ENCODE peak calls at places on chromosomes 6 and 20, in five cellular contexts. G, H, E, Z and F are unnamed samples.
A peak's percentile ranks its signal among the peaks of the same experiment; 100 is the strongest.

GRCh38 chr6:84521419-84522001 is 242.9 kb downstream of the TBX18 start:
- DNase-seq in E (no peak), H (no peak), Z (no peak), G (no peak), F (no peak)

GRCh38 chr6:42564496-42564890 is 664 bp downstream of the UBR2 start:
- DNase-seq in E (no peak), H (no peak), Z (no peak), G (no peak), F (no peak)

GRCh38 chr6:85449818-85450577 is at the start of gene NT5E:
- DNase-seq in E (peak; percentile 90), Z (peak; percentile 93), H (peak; percentile 79), G (peak; percentile 86), F (no peak)

GRCh38 chr6:13766201-13766634 is 48.1 kb downstream of the MCUR1 start:
- DNase-seq in G (peak; percentile 68), H (peak; percentile 39), Z (no peak), E (peak; percentile 80), F (no peak)

GRCh38 chr6:74606488-74607135 is 599.2 kb downstream of the COL12A1 start:
- DNase-seq in H (peak; percentile 96), G (peak; percentile 95), Z (no peak), E (peak; percentile 94), F (no peak)

GRCh38 chr20:43669332-43669731 is 2.4 kb downstream of the MYBL2 start:
- DNase-seq in Z (no peak), E (peak; percentile 32), H (peak; percentile 39), G (no peak), F (no peak)

GRCh38 chr20:16747291-16747811 is 807 bp upstream of the OTOR start:
- DNase-seq in E (no peak), G (no peak), H (no peak), Z (no peak), F (peak; percentile 93)

GRCh38 chr6:73078333-73078732 is 147.0 kb downstream of the KHDC1L start:
- DNase-seq in G (no peak), Z (no peak), H (no peak), E (no peak), F (no peak)

GRCh38 chr6:132764370-132764769 is 6.7 kb upstream of the VNN2 start:
- DNase-seq in E (peak; percentile 95), G (peak; percentile 88), Z (peak; percentile 46), H (peak; percentile 88), F (no peak)

GRCh38 chr20:47784599-47785320 is 521 bp downstream of the SULF2 start:
- DNase-seq in G (peak; percentile 67), Z (peak; percentile 77), H (peak; percentile 67), E (peak; percentile 54), F (no peak)

GRCh38 chr6:143279385-143279784 is 171.1 kb downstream of the ADAT2 start:
- DNase-seq in H (peak; percentile 28), G (no peak), Z (peak; percentile 70), E (peak; percentile 62), F (no peak)

GRCh38 chr6:157951828-157952227 is 29.8 kb upstream of the SYNJ2 start:
- DNase-seq in G (no peak), E (no peak), Z (no peak), H (no peak), F (no peak)
- H3K4me3 ChIP-seq in G (no peak overlapping the region), E (no peak overlapping the region), Z (no peak overlapping the region), H (no peak overlapping the region), F (no peak overlapping the region)

DNA sequence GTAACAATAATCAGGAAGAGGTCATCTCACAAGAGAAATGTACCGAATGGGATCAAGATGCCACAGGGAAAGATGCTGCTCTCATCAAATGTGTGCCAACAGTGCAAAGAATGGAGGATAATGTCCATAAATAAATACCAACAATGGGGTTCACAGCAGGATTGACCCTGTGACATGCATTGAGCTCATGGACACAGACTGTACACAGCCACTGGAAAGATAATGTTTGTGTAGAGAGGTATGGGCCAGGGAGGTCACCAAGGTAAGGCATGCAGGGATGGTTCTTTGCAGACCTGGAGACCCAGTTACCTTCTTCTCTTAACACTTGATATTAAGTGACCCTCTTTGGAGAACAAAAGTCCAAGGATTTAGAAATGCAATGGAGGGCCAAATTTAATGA is 1.5 kb downstream of the AGPAT1 start:
- DNase-seq in H (no peak), G (no peak), Z (no peak), E (no peak), F (no peak)
- H3K4me3 ChIP-seq in H (no peak overlapping the region), G (no peak overlapping the region), Z (peak overlapping the region; percentile 97), E (peak overlapping the region; percentile 92), F (no peak overlapping the region)

DNA sequence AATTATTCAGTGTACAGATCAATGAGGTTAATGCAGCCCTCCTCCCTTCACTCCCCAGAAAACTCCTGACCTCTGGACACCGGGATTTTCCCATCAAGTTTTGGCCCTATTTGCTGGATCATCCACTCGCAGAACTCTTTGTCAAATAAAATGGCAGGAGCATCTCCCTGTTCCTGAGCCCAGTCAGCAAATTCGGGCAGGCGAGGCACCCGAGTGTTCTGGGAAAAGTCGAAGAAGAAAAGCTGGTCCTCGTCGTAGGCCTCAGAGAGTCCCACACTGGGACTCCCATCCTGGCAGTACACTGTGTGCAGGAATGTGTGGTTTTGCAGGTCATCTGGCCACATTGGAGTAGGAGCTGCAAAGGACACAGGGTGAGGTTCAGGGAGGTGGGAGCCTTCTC is 2.4 kb downstream of the HLA-DMA start:
- DNase-seq in H (no peak), Z (no peak), G (no peak), E (no peak), F (no peak)
- H3K4me3 ChIP-seq in H (no peak overlapping the region), Z (no peak overlapping the region), G (no peak overlapping the region), E (no peak overlapping the region), F (no peak overlapping the region)

GRCh38 chr20:63212792-63213191 is 3.1 kb downstream of the YTHDF1 start:
- DNase-seq in E (peak; percentile 24), Z (no peak), H (no peak), G (no peak), F (no peak)

GRCh38 chr20:63215101-63216040 is 560 bp downstream of the YTHDF1 start:
- DNase-seq in H (peak; percentile 62), G (peak; percentile 77), E (peak; percentile 80), Z (peak; percentile 85), F (no peak)

GRCh38 chr20:63212393-63212730 is 3.6 kb downstream of the YTHDF1 start:
- DNase-seq in Z (no peak), H (no peak), G (peak; percentile 6), E (peak; percentile 29), F (no peak)

GRCh38 chr20:63216041-63216848 is at the start of gene YTHDF1:
- DNase-seq in Z (peak; percentile 97), E (peak; percentile 98), G (peak; percentile 97), H (peak; percentile 95), F (peak; percentile 81)

DNA sequence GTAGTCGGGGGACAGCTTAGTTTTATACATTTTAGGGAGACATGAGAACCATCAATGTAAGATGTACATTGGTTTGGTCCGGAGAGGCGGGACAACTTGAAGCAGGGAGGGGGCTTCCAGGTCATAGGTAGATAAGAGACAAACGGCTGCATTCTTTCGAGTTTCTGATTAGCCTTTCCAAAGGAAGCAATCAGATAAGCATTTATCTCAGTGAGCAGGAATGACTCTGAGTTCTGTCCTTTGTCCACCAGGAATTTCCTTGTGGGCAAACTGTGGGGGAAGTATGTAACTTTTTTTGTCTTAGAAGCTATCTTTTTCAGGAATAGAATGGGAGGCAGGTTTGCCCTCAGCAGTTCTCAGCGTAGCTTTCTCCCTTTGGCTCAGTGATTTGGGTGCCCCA is 1.4 kb downstream of the YTHDF1 start:
- DNase-seq in H (no peak), Z (no peak), E (no peak), G (no peak), F (no peak)
- H3K4me3 ChIP-seq in H (no peak overlapping the region), Z (peak overlapping the region; percentile 97), E (peak overlapping the region; percentile 87), G (peak overlapping the region; percentile 95), F (peak overlapping the region; percentile 92)

GRCh38 chr6:169726049-169726400 is 1.7 kb upstream of the PHF10 start:
- DNase-seq in E (no peak), G (no peak), H (no peak), Z (no peak), F (no peak)
- H3K4me3 ChIP-seq in E (no peak overlapping the region), G (no peak overlapping the region), H (peak overlapping the region; percentile 37), Z (peak overlapping the region; percentile 86), F (no peak overlapping the region)

GRCh38 chr6:43773050-43773956 is 3.3 kb downstream of the VEGFA start:
- DNase-seq in Z (peak; percentile 83), G (peak; percentile 77), H (peak; percentile 64), E (peak; percentile 80), F (peak; percentile 58)
- H3K4me3 ChIP-seq in Z (peak overlapping the region; percentile 96), G (peak overlapping the region; percentile 87), H (peak overlapping the region; percentile 98), E (peak overlapping the region; percentile 90), F (peak overlapping the region; percentile 95)